ENCODE peak calls at places on chromosomes 6 and 20, in four cellular contexts. One of them, this sample, is unnamed.

GRCh38 chr6:90397929-90398674 is 101.5 kb upstream of the BACH2 start:
- DNase-seq in K562: no peak
- DNase-seq in uterus: no peak
- DNase-seq in cardiac muscle cell: no peak
- DNase-seq in this sample: peak; percentile 63

GRCh38 chr6:89385156-89385667 is 26.9 kb downstream of the RRAGD start:
- DNase-seq in uterus: peak; percentile 43
- DNase-seq in K562: no peak
- DNase-seq in cardiac muscle cell: peak; percentile 46
- DNase-seq in this sample: no peak

GRCh38 chr6:162070639-162071038 is 656.9 kb downstream of the PRKN start:
- DNase-seq in K562: no peak
- DNase-seq in uterus: no peak
- DNase-seq in cardiac muscle cell: no peak
- DNase-seq in this sample: no peak

GRCh38 chr6:123380257-123380656 is 256.5 kb downstream of the TRDN start:
- DNase-seq in K562: no peak
- DNase-seq in uterus: no peak
- DNase-seq in cardiac muscle cell: peak; percentile 5
- DNase-seq in this sample: no peak

GRCh38 chr6:80403365-80403764 is 296.9 kb downstream of the BCKDHB start:
- DNase-seq in uterus: no peak
- DNase-seq in cardiac muscle cell: no peak
- DNase-seq in K562: no peak
- DNase-seq in this sample: no peak

GRCh38 chr6:87196275-87196842 is 41.0 kb downstream of the ZNF292 start:
- DNase-seq in cardiac muscle cell: no peak
- DNase-seq in uterus: no peak
- DNase-seq in K562: no peak
- DNase-seq in this sample: no peak

GRCh38 chr6:45835725-45836437 is 179.8 kb downstream of the CLIC5 start:
- DNase-seq in K562: no peak
- DNase-seq in uterus: no peak
- DNase-seq in cardiac muscle cell: no peak
- DNase-seq in this sample: no peak

GRCh38 chr20:36573103-36573797 is at the start of gene TGIF2:
- DNase-seq in K562: peak; percentile 97
- DNase-seq in cardiac muscle cell: peak; percentile 93
- DNase-seq in uterus: peak; percentile 88
- DNase-seq in this sample: peak; percentile 86

GRCh38 chr6:167659016-167659415 is 167.7 kb upstream of the AFDN start:
- DNase-seq in K562: no peak
- DNase-seq in cardiac muscle cell: no peak
- DNase-seq in uterus: no peak
- DNase-seq in this sample: no peak

GRCh38 chr6:149716181-149716580 is 1.7 kb downstream of the LATS1 start:
- DNase-seq in cardiac muscle cell: no peak
- DNase-seq in uterus: no peak
- DNase-seq in K562: no peak
- DNase-seq in this sample: peak; percentile 9

GRCh38 chr6:106804238-106805016 is 170.1 kb downstream of the CD24 start:
- DNase-seq in uterus: no peak
- DNase-seq in cardiac muscle cell: no peak
- DNase-seq in K562: no peak
- DNase-seq in this sample: no peak

GRCh38 chr6:142378138-142378875 is 76.5 kb downstream of the ADGRG6 start:
- DNase-seq in K562: no peak
- DNase-seq in cardiac muscle cell: peak; percentile 96
- DNase-seq in uterus: no peak
- DNase-seq in this sample: no peak

GRCh38 chr6:121442591-121442990 is 7.1 kb downstream of the GJA1 start:
- DNase-seq in K562: no peak
- DNase-seq in cardiac muscle cell: peak; percentile 27
- DNase-seq in uterus: no peak
- DNase-seq in this sample: no peak

GRCh38 chr6:68625998-68626397 is 9.1 kb upstream of the ADGRB3 start:
- DNase-seq in K562: no peak
- DNase-seq in cardiac muscle cell: no peak
- DNase-seq in uterus: no peak
- DNase-seq in this sample: no peak

GRCh38 chr6:44925100-44925739 is 402.9 kb upstream of the RUNX2 start:
- DNase-seq in K562: peak; percentile 20
- DNase-seq in cardiac muscle cell: peak; percentile 57
- DNase-seq in uterus: no peak
- DNase-seq in this sample: peak; percentile 16

GRCh38 chr6:152943260-152943897 is 39.5 kb downstream of the FBXO5 start:
- DNase-seq in cardiac muscle cell: no peak
- DNase-seq in uterus: no peak
- DNase-seq in K562: no peak
- DNase-seq in this sample: no peak

GRCh38 chr20:21719592-21720214 is 14.2 kb downstream of the PAX1 start:
- DNase-seq in uterus: peak; percentile 46
- DNase-seq in K562: peak; percentile 43
- DNase-seq in cardiac muscle cell: peak; percentile 68
- DNase-seq in this sample: peak; percentile 25

GRCh38 chr20:6142348-6142993 is 19.6 kb upstream of the FERMT1 start:
- DNase-seq in cardiac muscle cell: peak; percentile 71
- DNase-seq in uterus: peak; percentile 31
- DNase-seq in K562: peak; percentile 56
- DNase-seq in this sample: peak; percentile 25

GRCh38 chr20:23305098-23305497 is 45.5 kb upstream of the NXT1 start:
- DNase-seq in K562: no peak
- DNase-seq in uterus: no peak
- DNase-seq in cardiac muscle cell: peak; percentile 62
- DNase-seq in this sample: no peak

GRCh38 chr20:53706511-53707031 is 112.9 kb upstream of the ZNF217 start:
- DNase-seq in uterus: no peak
- DNase-seq in K562: no peak
- DNase-seq in cardiac muscle cell: peak; percentile 55
- DNase-seq in this sample: no peak

GRCh38 chr20:45404438-45404837 is 3.7 kb upstream of the DBNDD2 start:
- DNase-seq in K562: no peak
- DNase-seq in cardiac muscle cell: no peak
- DNase-seq in uterus: no peak
- DNase-seq in this sample: no peak

GRCh38 chr6:3919130-3919628 is 70.0 kb downstream of the FAM50B start:
- DNase-seq in cardiac muscle cell: peak; percentile 45
- DNase-seq in uterus: no peak
- DNase-seq in K562: no peak
- DNase-seq in this sample: no peak

GRCh38 chr20:58627212-58628072 is 23.6 kb upstream of the STX16 start:
- DNase-seq in K562: no peak
- DNase-seq in cardiac muscle cell: no peak
- DNase-seq in uterus: no peak
- DNase-seq in this sample: no peak

GRCh38 chr6:75155586-75155985 is 50.3 kb downstream of the COL12A1 start:
- DNase-seq in uterus: no peak
- DNase-seq in cardiac muscle cell: peak; percentile 28
- DNase-seq in K562: no peak
- DNase-seq in this sample: no peak

GRCh38 chr6:103893082-103893481 is 966.6 kb downstream of the HACE1 start:
- DNase-seq in K562: no peak
- DNase-seq in uterus: no peak
- DNase-seq in cardiac muscle cell: peak; percentile 87
- DNase-seq in this sample: no peak

GRCh38 chr20:14997791-14998190 is 660.4 kb upstream of the FLRT3 start:
- DNase-seq in K562: no peak
- DNase-seq in cardiac muscle cell: peak; percentile 17
- DNase-seq in uterus: no peak
- DNase-seq in this sample: no peak

GRCh38 chr20:2741463-2741862 is 48.9 kb downstream of the EBF4 start:
- DNase-seq in K562: no peak
- DNase-seq in uterus: no peak
- DNase-seq in cardiac muscle cell: no peak
- DNase-seq in this sample: no peak

GRCh38 chr20:34402461-34402860 is 39.4 kb downstream of the ITCH start:
- DNase-seq in cardiac muscle cell: peak; percentile 16
- DNase-seq in uterus: no peak
- DNase-seq in K562: no peak
- DNase-seq in this sample: no peak

GRCh38 chr6:89410231-89411018 is 1.6 kb downstream of the RRAGD start:
- DNase-seq in uterus: no peak
- DNase-seq in cardiac muscle cell: no peak
- DNase-seq in K562: no peak
- DNase-seq in this sample: peak; percentile 35

GRCh38 chr6:135782517-135782916 is 69.0 kb upstream of the PDE7B start:
- DNase-seq in K562: no peak
- DNase-seq in cardiac muscle cell: no peak
- DNase-seq in uterus: no peak
- DNase-seq in this sample: no peak

GRCh38 chr20:3051385-3052019 is 5.7 kb downstream of the MRPS26 start:
- DNase-seq in cardiac muscle cell: no peak
- DNase-seq in K562: no peak
- DNase-seq in uterus: no peak
- DNase-seq in this sample: no peak

GRCh38 chr6:159311618-159312017 is 142.4 kb downstream of the FNDC1 start:
- DNase-seq in cardiac muscle cell: peak; percentile 5
- DNase-seq in K562: no peak
- DNase-seq in uterus: no peak
- DNase-seq in this sample: no peak

GRCh38 chr6:79671605-79672266 is 40.6 kb downstream of the SH3BGRL2 start:
- DNase-seq in cardiac muscle cell: no peak
- DNase-seq in K562: peak; percentile 31
- DNase-seq in uterus: peak; percentile 50
- DNase-seq in this sample: no peak

GRCh38 chr20:31680286-31681127 is 42.2 kb downstream of the BCL2L1 start:
- DNase-seq in K562: no peak
- DNase-seq in uterus: no peak
- DNase-seq in cardiac muscle cell: no peak
- DNase-seq in this sample: no peak

GRCh38 chr20:31677553-31678260 is 40.0 kb downstream of the COX4I2 start:
- DNase-seq in K562: no peak
- DNase-seq in cardiac muscle cell: no peak
- DNase-seq in uterus: no peak
- DNase-seq in this sample: no peak

GRCh38 chr20:31679357-31680285 is 41.9 kb downstream of the COX4I2 start:
- DNase-seq in K562: no peak
- DNase-seq in cardiac muscle cell: no peak
- DNase-seq in uterus: no peak
- DNase-seq in this sample: no peak

GRCh38 chr20:31676534-31677030 is 38.9 kb downstream of the COX4I2 start:
- DNase-seq in uterus: no peak
- DNase-seq in K562: peak; percentile 51
- DNase-seq in cardiac muscle cell: no peak
- DNase-seq in this sample: no peak

DNA sequence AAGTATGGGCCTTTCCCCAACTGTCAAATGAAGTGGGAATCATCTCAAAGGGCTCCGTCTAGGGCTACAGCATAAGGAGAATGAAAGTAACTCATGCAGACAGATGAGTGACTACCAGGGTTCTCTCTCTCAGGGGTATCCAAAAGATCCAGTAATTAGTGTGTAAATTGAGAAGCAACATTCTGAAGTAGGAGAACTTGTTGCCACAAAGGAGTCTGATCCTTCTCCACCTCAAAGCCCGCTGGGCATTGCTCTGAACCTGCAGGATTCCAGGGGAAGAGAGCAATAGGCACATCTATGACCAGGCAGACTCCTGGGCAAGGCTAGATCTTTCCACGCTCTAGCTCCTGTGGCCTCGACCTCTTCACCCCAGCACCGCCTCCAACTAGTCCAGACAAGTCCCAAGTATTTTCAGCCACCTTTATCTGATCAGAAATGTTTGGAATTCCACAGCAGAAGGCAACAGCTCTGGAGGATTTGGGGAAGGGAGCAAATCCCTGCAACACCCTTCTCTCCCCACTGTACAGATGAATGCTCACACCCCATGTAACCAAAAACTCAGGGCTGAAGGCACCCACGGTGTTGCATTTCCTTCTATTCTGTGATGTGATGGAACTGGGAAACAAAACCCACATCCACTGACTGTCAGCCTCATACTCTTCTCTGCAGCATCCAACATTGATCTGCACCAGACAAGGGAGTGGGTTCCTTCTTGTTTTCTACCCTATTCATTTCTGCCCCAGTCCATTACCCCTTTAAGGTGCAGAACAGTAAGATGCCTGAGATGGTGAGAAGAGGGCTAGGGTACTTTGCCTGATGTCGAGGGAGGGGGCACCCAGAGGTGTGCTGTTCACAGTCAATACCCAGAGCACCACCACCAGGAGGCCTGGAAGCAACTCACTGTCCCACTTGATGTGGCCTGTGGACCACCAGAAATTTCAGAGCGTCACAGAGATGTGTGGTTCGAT is 41.0 kb downstream of the COX4I2 start:
- DNase-seq in K562: no peak
- DNase-seq in uterus: no peak
- DNase-seq in cardiac muscle cell: peak; percentile 67
- DNase-seq in this sample: no peak
- H3K4me1 ChIP-seq in K562: peaks cover 68% of the 10 kb centered on the region
- H3K4me1 ChIP-seq in uterus: no peaks in the 10 kb centered on the region
- H3K4me1 ChIP-seq in cardiac muscle cell: peaks cover 51% of the 10 kb centered on the region
- H3K4me1 ChIP-seq in this sample: peaks cover 84% of the 10 kb centered on the region

GRCh38 chr6:41374618-41375590 is 39.5 kb downstream of the NCR2 start:
- DNase-seq in uterus: no peak
- DNase-seq in K562: no peak
- DNase-seq in cardiac muscle cell: no peak
- DNase-seq in this sample: no peak
- H3K4me3 ChIP-seq in uterus: no peak overlapping the region
- H3K4me3 ChIP-seq in K562: no peak overlapping the region
- H3K4me3 ChIP-seq in cardiac muscle cell: peak overlapping the region; percentile 12
- H3K4me3 ChIP-seq in this sample: no peak overlapping the region

GRCh38 chr6:156884306-156884705 is 107.1 kb downstream of the ARID1B start:
- DNase-seq in uterus: no peak
- DNase-seq in cardiac muscle cell: no peak
- DNase-seq in K562: no peak
- DNase-seq in this sample: no peak
- H3K4me1 ChIP-seq in uterus: no peaks in the 10 kb centered on the region
- H3K4me1 ChIP-seq in cardiac muscle cell: peaks cover 27% of the 10 kb centered on the region
- H3K4me1 ChIP-seq in K562: peaks cover 7% of the 10 kb centered on the region
- H3K4me1 ChIP-seq in this sample: peaks cover 29% of the 10 kb centered on the region

DNA sequence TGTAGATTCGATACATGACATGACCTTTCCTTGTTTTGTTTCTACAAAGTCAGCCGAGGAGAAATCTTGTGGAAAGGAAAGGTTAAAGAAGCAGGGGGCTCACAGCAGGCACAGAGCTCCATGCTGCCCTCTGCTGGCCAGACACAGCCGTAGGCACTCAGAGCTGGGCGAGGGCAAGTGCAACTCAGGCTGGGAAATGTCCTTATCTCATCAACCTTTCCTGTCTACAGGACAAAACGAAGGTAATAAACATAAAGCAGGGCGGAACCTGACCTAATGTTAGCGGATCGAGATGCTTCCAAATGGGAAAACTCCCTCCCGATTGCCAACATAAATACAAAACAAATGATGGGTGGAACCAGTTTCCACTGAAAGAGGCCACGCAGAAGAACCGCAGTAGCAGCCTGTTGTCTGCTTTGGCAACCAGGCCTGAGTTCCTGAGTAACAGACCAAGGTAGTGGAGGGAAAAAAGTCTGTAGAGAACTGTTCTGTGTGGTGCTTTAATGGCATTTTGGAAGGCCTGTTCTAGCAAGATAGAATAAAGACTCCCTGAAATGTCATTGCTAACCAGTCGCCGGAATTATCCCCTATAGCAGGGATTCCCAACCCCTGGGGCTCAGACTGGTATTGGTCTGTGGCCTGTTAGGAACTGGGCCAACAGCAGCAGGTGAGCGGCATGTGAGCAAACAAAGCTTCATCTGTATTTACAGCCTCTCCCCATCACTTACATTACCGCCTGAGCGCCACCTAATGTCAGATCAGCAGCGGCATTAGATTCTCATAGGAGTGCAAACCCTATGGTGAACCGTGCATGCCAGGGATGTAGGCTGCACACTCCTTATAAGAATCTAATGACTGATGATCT is 85.2 kb downstream of the MBOAT1 start:
- DNase-seq in uterus: peak; percentile 67
- DNase-seq in cardiac muscle cell: peak; percentile 68
- DNase-seq in K562: peak; percentile 83
- DNase-seq in this sample: peak; percentile 23
- H3K4me3 ChIP-seq in uterus: no peak overlapping the region
- H3K4me3 ChIP-seq in cardiac muscle cell: no peak overlapping the region
- H3K4me3 ChIP-seq in K562: no peak overlapping the region
- H3K4me3 ChIP-seq in this sample: no peak overlapping the region